ENCODE peak calls at places on chromosomes 3 and 15, in eight cellular contexts. U is pancreas, Z is bronchial epithelial cell, L is uterus, J is psoas muscle, E is lower lobe of right lung, N is epithelial cell of esophagus, B is Panc1. S is an unnamed sample.

GRCh38 chr3:196073188-196073838 is 8.6 kb downstream of the TFRC start:
- DNase-seq in U (no peak), Z (peak; percentile 63), L (peak; percentile 60), J (no peak), E (no peak), N (peak; percentile 70), B (no peak), S (peak; percentile 76)

GRCh38 chr15:100602822-100603393 is 519 bp downstream of the ASB7 start:
- DNase-seq in U (no peak), Z (peak; percentile 45), L (no peak), J (no peak), E (no peak), N (peak; percentile 55), B (no peak), S (peak; percentile 60)

GRCh38 chr3:47283596-47284364 is 1.0 kb downstream of the KLHL18 start:
- DNase-seq in U (no peak), Z (no peak), L (no peak), J (no peak), E (no peak), N (no peak), B (no peak), S (peak; percentile 44)

GRCh38 chr3:168249048-168249538 is 153.4 kb upstream of the GOLIM4 start:
- DNase-seq in U (no peak), Z (no peak), L (no peak), J (no peak), E (no peak), N (peak; percentile 2), B (no peak), S (peak; percentile 23)

GRCh38 chr3:179181021-179181472 is 32.9 kb downstream of the PIK3CA start:
- DNase-seq in U (no peak), Z (peak; percentile 51), L (no peak), J (no peak), E (no peak), N (peak; percentile 31), B (no peak), S (peak; percentile 84)

GRCh38 chr3:25895031-25895430 is 105.1 kb downstream of the OXSM start:
- DNase-seq in U (no peak), Z (no peak), L (no peak), J (no peak), E (no peak), N (no peak), B (no peak), S (no peak)

GRCh38 chr3:130260821-130261402 is 84.6 kb upstream of the COL6A5 start:
- DNase-seq in U (no peak), Z (no peak), L (no peak), J (no peak), E (no peak), N (no peak), B (no peak), S (no peak)

GRCh38 chr3:36477655-36478054 is 97.4 kb downstream of the STAC start:
- DNase-seq in U (no peak), Z (peak; percentile 19), L (no peak), J (no peak), E (no peak), N (peak; percentile 63), B (no peak), S (no peak)

GRCh38 chr3:65398953-65399352 is 639.8 kb downstream of the MAGI1 start:
- DNase-seq in U (no peak), Z (peak; percentile 81), L (no peak), J (no peak), E (no peak), N (peak; percentile 70), B (no peak), S (peak; percentile 19)

DNA sequence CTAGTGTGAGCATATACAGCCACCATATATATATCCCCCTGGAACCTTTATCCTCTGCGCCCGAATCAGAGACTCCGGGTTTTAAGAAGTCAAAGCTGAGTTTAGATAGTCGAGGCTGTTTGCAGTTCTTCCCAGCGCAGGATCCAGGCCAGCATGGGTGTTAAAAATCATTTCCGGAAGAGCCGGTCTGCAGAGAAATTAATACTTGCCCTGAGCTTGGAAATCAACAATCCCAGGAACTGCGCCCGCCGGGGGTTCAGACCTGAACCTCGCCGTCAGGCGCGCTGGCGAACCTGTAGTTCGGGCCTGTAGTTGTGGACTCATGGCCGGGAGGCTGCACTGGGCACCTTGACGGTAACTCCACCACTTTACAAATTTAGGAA is 2.3 kb downstream of the SHOX2 start:
- DNase-seq in U (peak; percentile 46), Z (no peak), L (no peak), J (no peak), E (no peak), N (no peak), B (no peak), S (no peak)
- H3K4me3 ChIP-seq in U (no peak overlapping the region), Z (no peak overlapping the region), L (no peak overlapping the region), J (peak overlapping the region; percentile 47), E (no peak overlapping the region), N (no peak overlapping the region), B (no peak overlapping the region), S (no peak overlapping the region)

DNA sequence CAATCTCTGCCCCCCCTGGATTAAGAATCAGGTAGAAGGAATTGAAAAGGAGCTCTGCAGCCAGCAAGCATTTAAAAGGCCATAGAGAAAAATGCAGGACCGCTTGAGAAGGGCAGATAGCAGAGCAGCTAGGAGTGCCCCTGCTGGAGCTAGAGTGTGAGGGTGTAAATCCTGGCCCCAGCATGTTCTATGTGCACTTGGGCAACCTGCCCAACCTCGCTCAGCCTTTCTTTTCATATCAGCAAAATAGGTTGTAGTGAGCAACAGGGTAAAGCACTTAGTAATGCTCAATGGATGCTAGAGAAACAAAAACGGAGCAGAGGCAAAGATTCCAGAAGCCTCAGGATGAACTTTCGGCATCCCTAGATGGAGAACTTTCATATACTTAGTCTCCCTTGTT is 25.0 kb upstream of the THBS1 start:
- DNase-seq in U (no peak), Z (peak; percentile 55), L (no peak), J (no peak), E (no peak), N (peak; percentile 36), B (no peak), S (peak; percentile 51)
- TF ChIP-seq CTCF in U (no peak), Z (peak; percentile 3), L (no peak), J (no peak), E (no peak), N (no peak), B (no peak), S (peak; percentile 41)

DNA sequence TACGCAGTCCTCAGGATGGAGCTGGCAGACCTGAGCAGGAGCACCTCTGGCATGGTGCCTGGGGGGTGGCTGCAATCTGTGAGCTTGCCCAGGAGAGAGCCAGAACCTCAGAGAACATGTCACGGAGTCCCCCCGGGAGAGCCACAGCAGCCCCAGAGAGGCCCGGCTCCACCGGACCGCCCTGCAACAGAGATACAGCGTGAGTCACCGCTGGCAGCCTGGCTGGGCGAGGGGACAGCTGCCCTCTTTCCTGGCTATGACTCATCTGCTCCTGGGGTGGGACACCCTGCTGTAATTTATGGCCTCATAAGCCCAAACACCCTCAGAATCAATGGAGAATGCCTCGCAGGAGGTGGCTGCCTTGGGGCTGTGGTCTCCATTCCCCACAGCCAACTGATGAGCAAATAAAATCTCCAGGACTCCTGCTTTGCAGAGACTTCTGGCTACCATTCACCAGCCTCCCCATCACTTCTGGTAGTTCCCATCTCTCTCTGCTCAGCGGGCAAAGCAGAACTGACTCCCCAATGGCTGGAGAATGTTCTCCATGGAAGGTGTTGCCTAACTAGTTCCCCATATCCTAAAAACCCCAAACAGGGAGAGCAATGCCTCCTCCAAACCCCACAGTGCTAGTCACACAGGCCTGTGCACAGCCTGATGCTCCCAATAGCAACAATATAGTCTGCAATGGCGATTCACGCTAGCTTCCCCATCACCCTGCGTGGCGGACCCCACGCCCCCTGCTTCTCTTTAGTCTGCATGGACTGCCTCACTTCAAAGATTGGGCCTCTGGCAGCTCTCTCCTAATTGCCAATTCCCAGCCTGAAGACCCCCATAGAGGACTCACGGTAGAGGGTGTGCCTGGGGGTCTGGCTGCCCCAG is 21.6 kb downstream of the ACSBG1 start:
- DNase-seq in U (peak; percentile 87), Z (peak; percentile 58), L (no peak), J (peak; percentile 92), E (no peak), N (peak; percentile 69), B (no peak), S (peak; percentile 66)
- H3K4me3 ChIP-seq in U (no peak overlapping the region), Z (no peak overlapping the region), L (no peak overlapping the region), J (peak overlapping the region; percentile 23), E (no peak overlapping the region), N (no peak overlapping the region), B (no peak overlapping the region), S (no peak overlapping the region)

GRCh38 chr15:77616072-77616471 is 16.6 kb downstream of the LINGO1 start:
- DNase-seq in U (no peak), Z (no peak), L (no peak), J (no peak), E (no peak), N (no peak), B (no peak), S (no peak)

GRCh38 chr15:77620297-77620696 is 12.4 kb downstream of the LINGO1 start:
- DNase-seq in U (no peak), Z (no peak), L (no peak), J (no peak), E (no peak), N (no peak), B (no peak), S (no peak)

GRCh38 chr15:77619883-77620282 is 12.8 kb downstream of the LINGO1 start:
- DNase-seq in U (no peak), Z (no peak), L (no peak), J (no peak), E (no peak), N (no peak), B (no peak), S (no peak)

GRCh38 chr15:77615472-77615871 is 17.2 kb downstream of the LINGO1 start:
- DNase-seq in U (no peak), Z (no peak), L (no peak), J (no peak), E (no peak), N (no peak), B (no peak), S (no peak)

GRCh38 chr15:77617507-77618285 is 15.0 kb downstream of the LINGO1 start:
- DNase-seq in U (no peak), Z (peak; percentile 13), L (no peak), J (no peak), E (no peak), N (peak; percentile 36), B (no peak), S (peak; percentile 38)
- TF ChIP-seq CTCF in U (peak; percentile 10), Z (peak; percentile 57), L (no peak), J (peak; percentile 12), E (no peak), N (peak; percentile 57), B (peak; percentile 84), S (peak; percentile 64)

GRCh38 chr3:112334709-112335108 is 1.8 kb downstream of the CD200 start:
- DNase-seq in U (no peak), Z (no peak), L (no peak), J (no peak), E (no peak), N (no peak), B (no peak), S (peak; percentile 60)
- H3K4me3 ChIP-seq in U (no peak overlapping the region), Z (no peak overlapping the region), L (peak overlapping the region; percentile 72), J (peak overlapping the region; percentile 64), E (peak overlapping the region; percentile 58), N (no peak overlapping the region), B (no peak overlapping the region), S (peak overlapping the region; percentile 69)

DNA sequence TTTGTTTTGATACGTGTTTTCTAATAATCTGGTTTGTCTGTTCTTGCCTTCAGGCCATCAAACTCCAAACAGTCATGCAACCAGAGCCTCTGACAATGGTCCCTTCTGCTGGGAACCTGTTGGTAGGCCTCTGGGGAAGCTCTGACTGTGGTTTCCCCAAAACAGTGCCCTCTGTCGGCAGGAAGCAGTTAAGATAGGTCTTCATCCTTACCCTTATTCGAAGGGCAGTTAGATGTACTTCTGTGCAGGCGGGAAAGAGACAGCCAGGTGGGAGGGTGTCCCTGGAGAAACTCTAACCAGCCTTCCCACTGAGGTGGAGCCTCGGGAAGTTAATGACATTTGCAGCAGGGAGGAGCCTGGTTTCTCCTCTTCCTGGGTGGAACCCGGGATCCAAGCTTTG is 81.6 kb upstream of the CHMP2B start:
- DNase-seq in U (no peak), Z (peak; percentile 27), L (no peak), J (no peak), E (no peak), N (peak; percentile 53), B (no peak), S (peak; percentile 50)
- TF ChIP-seq CTCF in U (no peak), Z (peak; percentile 50), L (no peak), J (no peak), E (peak; percentile 18), N (peak; percentile 46), B (peak; percentile 50), S (peak; percentile 55)

S was measured in choroid plexus epithelial cell.